ENCODE peak calls at places on chromosome 2, in seven cellular contexts. G is GM13976, Q is Panc1, U is nephron progenitor cell, P is AG09309, J is psoas muscle, N is cardiac muscle cell. S is an unnamed sample.

GRCh38 chr2:12883911-12884310 is 167.2 kb downstream of the TRIB2 start:
- DNase-seq in G (no peak), Q (no peak), P (no peak), J (no peak), N (peak), U (no peak), S (no peak)

GRCh38 chr2:133200684-133201421 is 367.4 kb downstream of the NCKAP5 start:
- DNase-seq in Q (peak), J (no peak), U (no peak), N (peak), P (peak), G (no peak), S (peak)

GRCh38 chr2:26300234-26300641 is 45.7 kb upstream of the SELENOI start:
- DNase-seq in J (no peak), U (no peak), G (no peak), Q (no peak), N (peak), P (no peak), S (no peak)

GRCh38 chr2:165874445-165875039 is 79.0 kb downstream of the TTC21B start:
- DNase-seq in U (no peak), Q (no peak), G (peak), P (peak), J (no peak), N (peak), S (peak)

GRCh38 chr2:100137877-100138570 is 4.4 kb downstream of the AFF3 start:
- DNase-seq in N (no peak), P (no peak), U (no peak), J (no peak), Q (no peak), G (no peak), S (no peak)

GRCh38 chr2:236969075-236969474 is 116.6 kb upstream of the COPS8 start:
- DNase-seq in J (no peak), N (no peak), G (no peak), Q (no peak), P (no peak), U (no peak), S (no peak)

GRCh38 chr2:76850969-76851368 is 671.2 kb downstream of the LRRTM4 start:
- DNase-seq in G (no peak), U (no peak), J (no peak), Q (no peak), N (no peak), P (no peak), S (no peak)

GRCh38 chr2:217691920-217692666 is 310.7 kb downstream of the TNS1 start:
- DNase-seq in N (peak), G (no peak), Q (no peak), P (no peak), J (peak), U (no peak), S (no peak)

GRCh38 chr2:48711343-48711742 is 44.2 kb downstream of the LHCGR start:
- DNase-seq in P (no peak), J (no peak), U (no peak), G (no peak), N (peak), Q (no peak), S (no peak)

DNA sequence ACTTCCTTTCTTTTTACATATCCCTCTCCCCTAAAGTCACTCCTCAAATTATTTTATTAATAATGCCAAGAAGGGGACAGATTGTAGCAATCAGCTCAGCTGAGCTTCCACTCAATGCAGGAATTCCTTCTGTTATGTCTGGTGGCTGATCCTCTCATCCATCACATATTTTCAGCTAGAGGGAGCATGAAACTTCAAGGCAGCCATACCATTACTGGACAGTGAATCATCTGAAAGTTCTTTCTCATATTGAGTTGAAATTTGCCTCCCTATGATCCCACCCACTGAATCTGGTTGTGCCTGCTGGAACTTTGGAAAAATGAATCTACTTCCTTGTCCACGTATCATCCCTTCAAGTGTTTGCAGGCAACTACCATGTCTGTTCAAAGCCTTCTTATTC is 11.2 kb downstream of the ZNF385B start:
- DNase-seq in U (no peak), Q (no peak), G (no peak), N (peak), J (no peak), P (peak), S (peak)
- TF ChIP-seq CTCF in U (no peak), Q (peak), G (no peak), N (peak), J (no peak), P (peak), S (peak)

GRCh38 chr2:20678751-20679150 is 11.8 kb downstream of the GDF7 start:
- DNase-seq in J (no peak), P (no peak), Q (no peak), N (no peak), G (no peak), U (no peak), S (no peak)

GRCh38 chr2:20675701-20676352 is 8.9 kb downstream of the GDF7 start:
- DNase-seq in N (no peak), J (no peak), Q (no peak), P (no peak), G (peak), U (no peak), S (no peak)

GRCh38 chr2:20676353-20677215 is 9.6 kb downstream of the GDF7 start:
- DNase-seq in N (no peak), Q (no peak), U (no peak), J (no peak), G (peak), P (no peak), S (no peak)

GRCh38 chr2:20674974-20675679 is 8.2 kb downstream of the GDF7 start:
- DNase-seq in U (no peak), G (peak), J (peak), Q (no peak), N (peak), P (peak), S (peak)

DNA sequence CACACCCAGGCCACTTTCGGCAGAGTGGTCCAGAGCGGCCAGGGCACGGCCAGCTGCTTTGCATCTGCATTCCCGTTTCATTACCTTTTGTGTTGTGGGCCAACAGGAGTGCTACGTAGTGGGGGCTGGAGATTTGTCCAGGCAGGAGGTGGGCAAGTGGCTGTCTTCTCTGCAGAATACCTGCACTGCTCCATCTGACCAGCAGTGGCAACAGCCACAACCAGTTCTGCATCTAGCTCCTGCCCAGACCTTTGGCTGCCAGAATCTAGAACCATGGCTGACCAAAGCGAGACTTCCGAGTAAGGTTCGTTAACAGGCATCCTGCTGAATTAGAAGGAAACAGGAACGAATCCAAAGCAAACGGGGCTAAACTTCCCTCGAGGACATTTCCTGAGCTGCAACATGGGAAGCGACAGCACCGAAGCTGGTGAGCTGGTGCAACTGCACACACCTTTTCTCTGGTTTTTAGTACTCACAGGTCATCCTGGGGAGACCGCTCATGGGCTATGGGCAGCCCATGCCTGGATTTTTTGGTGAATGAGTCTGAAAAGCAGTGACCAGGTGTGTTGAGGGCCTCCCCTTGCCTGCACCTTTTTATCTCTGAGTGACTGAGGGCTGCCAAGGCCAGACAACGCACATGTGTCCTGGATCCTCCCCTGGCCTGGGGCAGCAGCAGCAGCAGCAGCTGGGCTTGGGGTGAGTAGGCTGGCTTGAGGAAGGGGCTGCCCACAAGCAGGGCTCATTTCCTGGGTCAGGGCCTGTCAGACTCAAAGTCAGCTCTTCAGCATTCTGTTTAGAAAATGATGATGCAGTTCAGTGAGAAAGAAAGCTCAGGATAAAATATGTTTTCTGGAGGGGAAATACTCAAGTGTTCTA is 10.6 kb downstream of the GDF7 start:
- DNase-seq in U (no peak), G (peak), Q (peak), P (no peak), N (no peak), J (no peak), S (no peak)
- TF ChIP-seq CTCF in U (no peak), G (no peak), Q (peak), P (no peak), N (no peak), J (no peak), S (peak)

GRCh38 chr2:238772635-238773297 is 75.1 kb upstream of the TWIST2 start:
- DNase-seq in P (no peak), N (no peak), U (no peak), Q (no peak), G (no peak), J (no peak), S (no peak)

GRCh38 chr2:238773472-238773871 is 74.4 kb upstream of the TWIST2 start:
- DNase-seq in G (no peak), Q (no peak), J (no peak), P (no peak), U (no peak), N (no peak), S (no peak)

GRCh38 chr2:238774980-238775509 is 72.8 kb upstream of the TWIST2 start:
- DNase-seq in Q (no peak), N (no peak), P (no peak), J (no peak), U (no peak), G (no peak), S (no peak)

GRCh38 chr2:238771639-238772038 is 76.2 kb upstream of the TWIST2 start:
- DNase-seq in P (no peak), U (no peak), N (no peak), J (no peak), Q (no peak), G (no peak), S (no peak)

GRCh38 chr2:238771193-238771592 is 76.7 kb upstream of the TWIST2 start:
- DNase-seq in U (no peak), N (peak), P (no peak), J (no peak), G (no peak), Q (no peak), S (no peak)
- TF ChIP-seq CTCF in U (peak), N (peak), P (peak), J (no peak), G (no peak), Q (no peak), S (peak)

DNA sequence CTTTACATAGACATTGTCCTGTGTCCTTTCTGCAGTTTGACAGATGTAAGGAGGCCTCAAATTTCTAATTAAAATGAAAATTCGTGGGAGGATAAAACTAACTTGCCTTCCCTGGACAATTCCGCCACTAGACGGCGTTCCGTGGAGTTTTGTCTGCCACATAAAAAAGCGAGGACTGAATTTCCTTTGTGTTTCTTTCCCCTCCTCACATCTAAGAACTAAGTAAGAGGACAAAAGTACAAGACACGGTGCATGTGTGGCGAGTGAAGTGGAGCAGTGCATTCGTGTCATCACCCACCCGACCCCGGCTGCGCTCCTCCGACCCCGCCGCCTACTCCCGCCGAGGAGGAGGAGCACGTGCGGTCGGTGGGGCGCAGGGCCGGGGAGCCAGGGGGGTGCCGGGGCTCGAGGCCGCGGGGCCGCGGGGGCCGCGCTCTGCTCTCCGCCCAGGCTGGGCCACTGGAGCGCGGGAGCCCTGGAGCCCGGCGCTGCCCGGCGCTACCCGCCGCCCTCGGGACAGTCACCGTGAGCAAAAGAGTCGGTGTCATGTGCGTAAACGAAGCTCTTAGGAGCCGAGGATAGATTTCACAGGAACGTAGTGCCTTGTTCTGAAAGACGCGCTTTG is 10.8 kb downstream of the TBR1 start:
- DNase-seq in P (no peak), J (no peak), N (peak), Q (no peak), G (no peak), U (peak), S (peak)
- TF ChIP-seq CTCF in P (peak), J (peak), N (peak), Q (no peak), G (peak), U (peak), S (peak)

GRCh38 chr2:229375241-229375640 is 104.2 kb upstream of the PID1 start:
- DNase-seq in G (no peak), Q (no peak), P (no peak), J (no peak), N (peak), U (no peak), S (peak)

GRCh38 chr2:229372207-229372606 is 101.1 kb upstream of the PID1 start:
- DNase-seq in N (peak), Q (no peak), G (no peak), U (no peak), J (no peak), P (no peak), S (no peak)

GRCh38 chr2:229380101-229380625 is 109.1 kb upstream of the PID1 start:
- DNase-seq in Q (no peak), N (no peak), G (no peak), J (no peak), U (no peak), P (no peak), S (no peak)

GRCh38 chr2:229378386-229378785 is 107.3 kb upstream of the PID1 start:
- DNase-seq in P (no peak), J (no peak), G (no peak), N (no peak), U (no peak), Q (no peak), S (no peak)

GRCh38 chr2:229376866-229377265 is 105.8 kb upstream of the PID1 start:
- DNase-seq in U (no peak), N (no peak), P (no peak), G (no peak), Q (no peak), J (no peak), S (no peak)
- TF ChIP-seq CTCF in U (no peak), N (no peak), P (no peak), G (no peak), Q (no peak), J (no peak), S (no peak)

GRCh38 chr2:47653036-47653435 is 129.9 kb upstream of the MSH6 start:
- DNase-seq in J (no peak), N (no peak), U (no peak), P (no peak), Q (no peak), G (no peak), S (no peak)

GRCh38 chr2:47652041-47652713 is 130.8 kb upstream of the MSH6 start:
- DNase-seq in P (no peak), J (no peak), N (no peak), Q (no peak), U (no peak), G (no peak), S (no peak)

GRCh38 chr2:47655563-47655880 is 127.4 kb upstream of the MSH6 start:
- DNase-seq in G (no peak), J (no peak), P (no peak), N (no peak), U (no peak), Q (no peak), S (no peak)

GRCh38 chr2:47654790-47655562 is 128.0 kb upstream of the MSH6 start:
- DNase-seq in N (no peak), U (no peak), J (no peak), P (no peak), G (peak), Q (no peak), S (no peak)

GRCh38 chr2:47653909-47654789 is 128.8 kb upstream of the MSH6 start:
- DNase-seq in N (peak), J (no peak), Q (no peak), P (no peak), U (peak), G (no peak), S (no peak)
- TF ChIP-seq CTCF in N (peak), J (no peak), Q (peak), P (no peak), U (peak), G (no peak), S (peak)

GRCh38 chr2:241314181-241314932 is 1.1 kb downstream of the HDLBP start:
- DNase-seq in U (no peak), P (no peak), G (no peak), J (no peak), N (peak), Q (no peak), S (no peak)

GRCh38 chr2:241314933-241315182 is 614 bp downstream of the HDLBP start:
- DNase-seq in J (no peak), U (no peak), N (no peak), G (no peak), Q (no peak), P (no peak), S (no peak)

GRCh38 chr2:241315879-241316700 is at the start of gene SEPTIN2:
- DNase-seq in G (peak), N (no peak), P (no peak), U (no peak), Q (no peak), J (peak), S (no peak)

GRCh38 chr2:241316825-241317224 is 1.1 kb downstream of the SEPTIN2 start:
- DNase-seq in Q (no peak), N (no peak), P (no peak), G (no peak), U (no peak), J (no peak), S (no peak)

DNA sequence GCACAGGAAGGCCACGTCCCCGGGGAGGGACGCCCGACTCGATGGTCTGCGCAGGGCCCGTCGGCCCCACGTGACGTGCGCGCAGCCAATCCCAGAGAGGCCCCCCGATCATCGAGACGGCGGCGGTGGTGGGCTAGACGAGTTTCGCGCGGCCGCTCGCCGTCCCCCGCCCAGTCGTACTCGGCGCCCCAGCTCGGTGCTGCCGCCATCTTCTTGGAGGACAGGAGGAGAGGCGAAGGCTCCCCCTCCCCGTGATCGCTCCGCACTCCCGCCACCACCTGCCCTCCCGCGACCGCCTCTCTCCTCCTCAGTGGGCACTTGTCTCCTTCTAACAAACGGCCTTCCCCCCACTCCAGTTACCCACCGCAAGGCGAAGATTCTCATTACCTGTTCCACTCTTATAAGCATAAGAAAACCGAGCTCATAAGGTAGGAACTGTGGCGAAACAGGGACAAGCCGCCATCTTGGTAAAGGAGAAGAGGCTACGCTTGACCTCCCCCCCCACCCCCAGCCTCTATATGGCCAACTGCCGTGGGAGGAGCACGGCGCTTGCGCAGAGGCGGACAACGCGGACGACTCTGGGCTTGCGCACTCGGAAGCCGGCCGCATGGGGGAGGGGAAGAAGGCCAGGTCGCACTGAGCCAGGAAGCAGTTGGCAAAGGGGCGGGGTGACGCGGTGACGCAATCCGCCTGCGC is at the start of gene HDLBP:
- DNase-seq in P (peak), Q (peak), J (peak), G (peak), N (peak), U (peak), S (peak)
- TF ChIP-seq CTCF in P (peak), Q (peak), J (no peak), G (peak), N (peak), U (no peak), S (no peak)

S was measured in astrocyte of the cerebellum.